ENCODE peak calls at places on chromosomes 6 and 20, in seven cellular contexts. G is naive thymus-derived CD4-positive, alpha-beta T cell; L is activated CD8-positive, alpha-beta memory T cell treated with anti-CD3 and anti-CD28 coated beads for 4 hours; N is NCI-H446; B is DMS79 treated with DMSO at 0.1 percent for 48 hours; P is NCI-H1694 treated with DMSO at 0.1 percent for 48 hours; A is B cell. K is an unnamed sample.

GRCh38 chr20:45345104-45345936 is 2.9 kb downstream of the SDC4 start:
- DNase-seq in G (no peak), L (no peak), N (no peak), B (no peak), P (no peak), A (no peak), K (no peak)

GRCh38 chr6:90179190-90180169 is 117.2 kb downstream of the BACH2 start:
- DNase-seq in G (peak), L (no peak), N (no peak), B (no peak), P (no peak), A (peak), K (peak)

GRCh38 chr6:102075539-102075938 is 682.0 kb downstream of the GRIK2 start:
- DNase-seq in G (no peak), L (no peak), N (no peak), B (no peak), P (no peak), A (no peak), K (no peak)

GRCh38 chr6:13217206-13217905 is 111.0 kb downstream of the TBC1D7 start:
- DNase-seq in G (no peak), L (no peak), N (no peak), B (no peak), P (no peak), A (no peak), K (no peak)

GRCh38 chr20:57439432-57439831 is 48.2 kb downstream of the RBM38 start:
- DNase-seq in G (no peak), L (no peak), N (peak), B (peak), P (no peak), A (no peak), K (no peak)

GRCh38 chr6:19860235-19860877 is 23.2 kb downstream of the ID4 start:
- DNase-seq in G (no peak), L (no peak), N (no peak), B (peak), P (no peak), A (no peak), K (no peak)

GRCh38 chr6:134289204-134289575 is 28.7 kb downstream of the SGK1 start:
- DNase-seq in G (no peak), L (no peak), N (no peak), B (no peak), P (no peak), A (no peak), K (no peak)

GRCh38 chr20:57428611-57429496 is 37.7 kb downstream of the RBM38 start:
- DNase-seq in G (no peak), L (no peak), N (no peak), B (no peak), P (no peak), A (no peak), K (no peak)

GRCh38 chr20:4546342-4546741 is 175.4 kb upstream of the PRND start:
- DNase-seq in G (no peak), L (no peak), N (no peak), B (no peak), P (no peak), A (no peak), K (no peak)

GRCh38 chr20:61014486-61014885 is 237.6 kb upstream of the CDH4 start:
- DNase-seq in G (no peak), L (no peak), N (no peak), B (no peak), P (no peak), A (no peak), K (no peak)

GRCh38 chr6:154614641-154615040 is 104.2 kb upstream of the CNKSR3 start:
- DNase-seq in G (no peak), L (no peak), N (no peak), B (no peak), P (no peak), A (no peak), K (no peak)

K was measured in Jurkat, Clone E6-1.